ENCODE peak calls at places on chromosome 10, in six cellular contexts. B is H54, O is spleen, X is gastrocnemius medialis, P is prostate gland, V is ovary. D is an unnamed sample.

GRCh38 chr10:13593560-13593959 is 6.8 kb downstream of the PRPF18 start:
- DNase-seq in B (no peak), P (no peak), V (no peak), O (no peak), X (no peak), D (no peak)

GRCh38 chr10:3323865-3324498 is 151.4 kb upstream of the PITRM1 start:
- DNase-seq in P (no peak), B (peak), O (no peak), X (no peak), V (no peak), D (no peak)

GRCh38 chr10:18980084-18980629 is 68.4 kb upstream of the MALRD1 start:
- DNase-seq in X (no peak), P (no peak), O (peak), B (no peak), V (no peak), D (no peak)

GRCh38 chr10:21954690-21955089 is 48.8 kb downstream of the DNAJC1 start:
- DNase-seq in B (no peak), O (no peak), P (no peak), X (no peak), V (no peak), D (no peak)

GRCh38 chr10:72334196-72334831 is 20.4 kb downstream of the DNAJB12 start:
- DNase-seq in P (no peak), B (no peak), O (peak), V (peak), X (peak), D (no peak)

GRCh38 chr10:74854610-74855009 is 28.2 kb downstream of the KAT6B start:
- DNase-seq in B (no peak), X (no peak), O (no peak), P (no peak), V (no peak), D (no peak)

GRCh38 chr10:14838582-14839304 is 637 bp downstream of the HSPA14 start:
- DNase-seq in B (peak), O (no peak), V (peak), P (peak), X (peak), D (peak)

GRCh38 chr10:106378251-106378650 is 786.3 kb downstream of the SORCS1 start:
- DNase-seq in X (no peak), V (no peak), P (no peak), O (no peak), B (no peak), D (no peak)

GRCh38 chr10:32061440-32061839 is 5.2 kb upstream of the KIF5B start:
- DNase-seq in B (no peak), X (no peak), V (no peak), O (no peak), P (no peak), D (no peak)

GRCh38 chr10:98170249-98171117 is 36.0 kb downstream of the R3HCC1L start:
- DNase-seq in V (no peak), B (peak), O (no peak), X (no peak), P (peak), D (peak)

GRCh38 chr10:1559311-1559710 is 178.0 kb downstream of the ADARB2 start:
- DNase-seq in O (peak), X (no peak), P (no peak), V (no peak), B (no peak), D (no peak)

GRCh38 chr10:54607983-54608382 is 193.0 kb downstream of the PCDH15 start:
- DNase-seq in O (no peak), P (no peak), V (no peak), X (no peak), B (no peak), D (no peak)

GRCh38 chr10:22381262-22381661 is 36.0 kb downstream of the SPAG6 start:
- DNase-seq in X (no peak), V (no peak), B (no peak), O (no peak), P (no peak), D (no peak)

GRCh38 chr10:28879875-28880381 is 202.6 kb downstream of the BAMBI start:
- DNase-seq in O (no peak), V (peak), B (no peak), X (no peak), P (no peak), D (no peak)

GRCh38 chr10:78953124-78954008 is 115.4 kb upstream of the ZMIZ1 start:
- DNase-seq in O (no peak), X (no peak), V (peak), P (no peak), B (no peak), D (no peak)

GRCh38 chr10:59372543-59372942 is 10.2 kb upstream of the FAM13C start:
- DNase-seq in B (no peak), X (no peak), O (no peak), P (no peak), V (no peak), D (no peak)

GRCh38 chr10:25105753-25106260 is 69.0 kb upstream of the GPR158 start:
- DNase-seq in B (no peak), X (no peak), O (no peak), V (no peak), P (no peak), D (no peak)

GRCh38 chr10:13351340-13351915 is 3.3 kb upstream of the SEPHS1 start:
- DNase-seq in P (no peak), V (no peak), O (no peak), B (no peak), X (no peak), D (no peak)

GRCh38 chr10:106560925-106561640 is 603.4 kb downstream of the SORCS1 start:
- DNase-seq in V (no peak), O (no peak), P (no peak), B (no peak), X (no peak), D (no peak)

GRCh38 chr10:61903184-61903990 is 1.9 kb downstream of the ARID5B start:
- DNase-seq in O (peak), B (no peak), V (peak), X (peak), P (peak), D (peak)

GRCh38 chr10:61903991-61904350 is 2.5 kb downstream of the ARID5B start:
- DNase-seq in O (no peak), V (no peak), B (no peak), P (no peak), X (no peak), D (no peak)

GRCh38 chr10:61905837-61906236 is 4.3 kb downstream of the ARID5B start:
- DNase-seq in B (no peak), P (no peak), O (no peak), V (no peak), X (no peak), D (no peak)

GRCh38 chr10:61905446-61905725 is 3.9 kb downstream of the ARID5B start:
- DNase-seq in V (no peak), X (no peak), B (no peak), O (no peak), P (no peak), D (no peak)

GRCh38 chr10:61904711-61905445 is 3.4 kb downstream of the ARID5B start:
- DNase-seq in V (no peak), P (no peak), B (no peak), X (no peak), O (no peak), D (peak)
- TF ChIP-seq POLR2A in V (no peak), P (no peak), B (no peak), X (no peak), O (no peak), D (no peak)

DNA sequence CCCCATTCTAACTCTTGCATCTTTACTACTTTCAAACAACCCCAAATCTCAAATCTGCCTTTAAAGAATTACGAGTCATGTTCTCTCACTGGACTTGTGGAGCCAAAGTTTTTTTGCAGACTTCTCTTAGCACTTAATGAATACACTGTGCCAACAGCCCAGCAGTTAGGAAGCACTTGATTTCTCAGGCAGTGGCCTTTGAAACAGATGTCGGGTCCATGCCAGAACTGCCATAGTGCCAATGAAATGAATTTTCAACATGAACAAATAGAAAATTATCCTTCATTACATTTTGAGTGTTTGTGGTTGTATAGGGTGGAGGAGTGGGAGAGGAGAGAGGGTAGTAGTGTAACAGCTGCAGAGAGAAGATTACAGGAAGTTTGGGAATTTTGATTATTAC is 5.9 kb downstream of the BORCS7 start:
- DNase-seq in O (no peak), B (no peak), P (no peak), X (no peak), V (no peak), D (no peak)
- TF ChIP-seq POLR2A in O (no peak), B (no peak), P (no peak), X (no peak), V (no peak), D (no peak)

GRCh38 chr10:132156382-132156781 is 30.4 kb upstream of the DPYSL4 start:
- DNase-seq in P (no peak), X (no peak), O (peak), B (no peak), V (no peak), D (no peak)

GRCh38 chr10:132157101-132157500 is 29.6 kb upstream of the DPYSL4 start:
- DNase-seq in P (no peak), X (no peak), B (no peak), O (peak), V (no peak), D (no peak)

GRCh38 chr10:132154931-132155330 is 31.8 kb upstream of the DPYSL4 start:
- DNase-seq in V (no peak), O (no peak), B (no peak), X (no peak), P (no peak), D (no peak)

GRCh38 chr10:132154440-132154839 is 32.3 kb upstream of the DPYSL4 start:
- DNase-seq in X (no peak), P (no peak), B (no peak), V (no peak), O (peak), D (no peak)

GRCh38 chr10:132155723-132156381 is 30.9 kb upstream of the DPYSL4 start:
- DNase-seq in X (no peak), P (no peak), O (peak), B (no peak), V (no peak), D (no peak)
- TF ChIP-seq POLR2A in X (no peak), P (no peak), O (no peak), B (no peak), V (no peak), D (no peak)

DNA sequence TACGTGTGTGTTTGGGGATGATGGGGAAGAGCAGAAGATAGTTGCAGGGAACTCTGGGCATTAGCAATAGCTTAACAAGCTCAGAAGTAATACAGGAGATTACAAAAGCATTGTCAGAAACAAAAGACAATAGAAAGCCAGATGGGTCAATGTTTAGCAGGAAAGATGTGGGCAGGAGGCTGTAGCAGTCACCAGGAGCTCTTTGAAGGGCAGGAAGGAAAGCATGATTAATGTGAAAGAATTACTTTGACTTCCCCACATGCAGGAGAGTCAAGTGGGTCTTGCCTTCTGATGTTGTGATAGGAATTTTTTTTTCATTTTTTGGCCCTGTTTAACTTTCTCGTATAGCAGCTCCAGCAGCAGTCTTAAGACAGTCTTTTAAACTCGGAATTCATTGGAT is 6.0 kb upstream of the SMNDC1 start:
- DNase-seq in P (no peak), V (no peak), B (no peak), O (no peak), X (no peak), D (no peak)
- TF ChIP-seq POLR2A in P (no peak), V (no peak), B (no peak), O (no peak), X (no peak), D (no peak)

DNA sequence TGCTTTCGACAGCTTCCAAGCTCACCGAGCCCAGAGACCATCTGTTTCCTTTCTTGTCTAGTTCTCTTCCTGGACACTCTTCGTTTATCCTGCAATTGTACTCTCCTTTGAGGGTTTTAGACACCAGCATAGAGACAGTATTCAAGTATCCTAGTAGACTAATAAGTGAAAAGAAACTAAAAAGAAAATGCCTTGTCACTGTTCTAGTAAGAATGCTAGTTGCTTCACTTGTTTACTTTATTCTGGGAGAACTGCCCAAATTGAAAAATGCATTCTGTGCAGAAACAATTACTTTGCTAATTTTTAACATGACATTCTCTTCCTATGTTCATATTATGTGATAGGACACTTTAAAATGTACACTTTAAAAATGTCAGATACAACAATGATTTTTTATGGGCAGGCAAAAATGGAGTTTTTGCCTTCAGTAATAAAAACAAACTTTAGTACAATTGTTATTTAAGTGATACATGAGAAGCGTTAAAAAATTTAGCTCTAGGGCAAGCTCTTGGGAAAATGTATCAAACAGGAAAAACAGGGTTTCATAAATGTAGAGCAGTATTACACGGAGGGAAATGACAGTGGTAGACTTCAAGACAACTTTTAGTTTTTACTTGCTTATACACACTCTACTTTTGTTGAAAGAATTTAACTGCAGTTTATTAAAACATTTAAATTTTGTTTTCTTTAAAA is 1.3 kb downstream of the FHIP2A start:
- DNase-seq in O (no peak), P (no peak), V (no peak), B (no peak), X (no peak), D (no peak)
- TF ChIP-seq POLR2A in O (no peak), P (no peak), V (no peak), B (no peak), X (no peak), D (no peak)